ENCODE peak calls at places on chromosomes 6 and 20, in seven cellular contexts. F is cardiac muscle cell, O is AG04450, C is AG04449, R is psoas muscle, G is kidney epithelial cell, Y is A549. I is an unnamed sample.

GRCh38 chr6:31610891-31611425 is 4.1 kb upstream of the AIF1 start:
- DNase-seq in C (no peak), F (no peak), O (no peak), G (no peak), Y (no peak), R (no peak), I (no peak)

GRCh38 chr6:32968770-32969684 is 633 bp downstream of the BRD2 start:
- DNase-seq in G (no peak), R (peak; percentile 92), O (peak; percentile 59), C (no peak), F (peak; percentile 91), Y (peak; percentile 85), I (no peak)

GRCh38 chr6:150302801-150303138 is 66.0 kb upstream of the IYD start:
- DNase-seq in G (no peak), Y (no peak), F (no peak), R (no peak), O (no peak), C (no peak), I (no peak)

GRCh38 chr6:14066782-14067406 is 50.7 kb upstream of the CD83 start:
- DNase-seq in G (no peak), C (peak; percentile 45), Y (peak; percentile 65), F (peak; percentile 85), O (peak; percentile 55), R (no peak), I (no peak)

GRCh38 chr6:17396256-17396655 is 2.9 kb downstream of the CAP2 start:
- DNase-seq in Y (no peak), F (no peak), O (no peak), R (no peak), C (no peak), G (no peak), I (no peak)

GRCh38 chr20:63096681-63097335 is 90.0 kb upstream of the BHLHE23 start:
- DNase-seq in Y (no peak), F (no peak), R (peak; percentile 29), G (no peak), C (no peak), O (no peak), I (no peak)

GRCh38 chr6:137868721-137869631 is 1.9 kb downstream of the TNFAIP3 start:
- DNase-seq in C (no peak), G (no peak), F (no peak), Y (no peak), O (no peak), R (no peak), I (no peak)

GRCh38 chr6:19478992-19479391 is 358.2 kb upstream of the ID4 start:
- DNase-seq in C (no peak), Y (no peak), R (no peak), G (no peak), O (no peak), F (peak; percentile 18), I (no peak)

GRCh38 chr20:43941476-43942212 is 27.0 kb downstream of the TOX2 start:
- DNase-seq in G (no peak), F (peak; percentile 82), Y (peak; percentile 82), C (no peak), O (no peak), R (no peak), I (no peak)

GRCh38 chr20:25750220-25750764 is 53.6 kb upstream of the ZNF337 start:
- DNase-seq in R (no peak), O (no peak), G (no peak), F (no peak), C (no peak), Y (no peak), I (no peak)

GRCh38 chr6:165573671-165574070 is 89.4 kb downstream of the PDE10A start:
- DNase-seq in O (no peak), R (peak; percentile 47), Y (peak; percentile 84), C (no peak), G (no peak), F (peak; percentile 97), I (no peak)

GRCh38 chr6:14121936-14122344 is 4.4 kb downstream of the CD83 start:
- DNase-seq in G (no peak), R (no peak), O (no peak), F (no peak), C (no peak), Y (no peak), I (no peak)

GRCh38 chr20:36121981-36122930 is 32.3 kb upstream of the EPB41L1 start:
- DNase-seq in Y (no peak), F (no peak), C (no peak), R (no peak), G (no peak), O (no peak), I (no peak)

GRCh38 chr6:148611213-148611612 is 135.6 kb upstream of the UST start:
- DNase-seq in C (peak; percentile 17), Y (no peak), G (no peak), R (peak; percentile 83), F (peak; percentile 83), O (no peak), I (no peak)

GRCh38 chr20:63835031-63835858 is 4.2 kb upstream of the ZBTB46 start:
- DNase-seq in G (peak; percentile 95), Y (peak; percentile 93), O (peak; percentile 96), R (peak; percentile 91), F (peak; percentile 99), C (peak; percentile 87), I (peak; percentile 49)

GRCh38 chr20:5932796-5933195 is 17.5 kb downstream of the TRMT6 start:
- DNase-seq in Y (no peak), O (no peak), R (no peak), G (no peak), C (no peak), F (no peak), I (no peak)

GRCh38 chr20:5931411-5931810 is 18.9 kb downstream of the TRMT6 start:
- DNase-seq in G (no peak), Y (no peak), R (no peak), C (no peak), F (no peak), O (no peak), I (no peak)

GRCh38 chr20:5935384-5935783 is 14.9 kb downstream of the TRMT6 start:
- DNase-seq in R (no peak), G (no peak), O (no peak), C (no peak), Y (no peak), F (no peak), I (no peak)

GRCh38 chr20:5938456-5939029 is 11.8 kb downstream of the TRMT6 start:
- DNase-seq in O (no peak), R (no peak), Y (no peak), F (no peak), G (no peak), C (no peak), I (no peak)

DNA sequence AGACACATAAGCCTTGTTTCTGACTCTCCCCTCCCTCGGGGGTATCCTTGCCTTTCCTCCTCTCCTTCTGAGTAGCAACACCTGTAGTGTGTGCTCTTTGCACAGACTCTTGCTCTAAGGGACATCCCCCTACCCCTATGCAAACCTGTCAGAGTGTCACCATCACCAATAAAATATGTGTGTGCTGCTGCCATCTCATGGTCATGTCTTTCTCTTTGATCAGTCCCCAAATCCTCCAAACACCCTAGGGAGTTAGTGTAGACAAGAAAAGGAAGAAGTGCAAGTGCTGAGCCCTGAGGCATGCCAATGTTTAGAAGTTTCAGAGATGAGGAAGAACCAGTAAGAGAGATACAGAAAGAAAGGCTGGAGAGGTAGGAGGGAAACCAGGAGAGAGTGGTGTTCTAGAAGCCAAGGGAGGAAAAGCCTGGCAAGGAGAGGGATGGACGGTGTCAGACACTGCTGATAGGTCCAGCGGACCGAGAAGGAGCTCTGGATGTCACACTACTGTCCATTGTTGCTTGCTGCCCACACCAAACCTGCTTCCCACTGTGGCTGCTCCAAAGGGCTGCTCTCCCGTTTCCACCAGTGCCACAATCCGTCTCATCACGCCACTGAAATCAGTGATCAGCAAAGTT is 16.4 kb downstream of the TRMT6 start:
- DNase-seq in Y (peak; percentile 48), R (no peak), F (peak; percentile 18), G (no peak), O (no peak), C (no peak), I (no peak)
- TF ChIP-seq CTCF in Y (peak; percentile 72), R (peak; percentile 38), F (no peak), G (peak; percentile 8), O (no peak), C (no peak), I (peak; percentile 63)

DNA sequence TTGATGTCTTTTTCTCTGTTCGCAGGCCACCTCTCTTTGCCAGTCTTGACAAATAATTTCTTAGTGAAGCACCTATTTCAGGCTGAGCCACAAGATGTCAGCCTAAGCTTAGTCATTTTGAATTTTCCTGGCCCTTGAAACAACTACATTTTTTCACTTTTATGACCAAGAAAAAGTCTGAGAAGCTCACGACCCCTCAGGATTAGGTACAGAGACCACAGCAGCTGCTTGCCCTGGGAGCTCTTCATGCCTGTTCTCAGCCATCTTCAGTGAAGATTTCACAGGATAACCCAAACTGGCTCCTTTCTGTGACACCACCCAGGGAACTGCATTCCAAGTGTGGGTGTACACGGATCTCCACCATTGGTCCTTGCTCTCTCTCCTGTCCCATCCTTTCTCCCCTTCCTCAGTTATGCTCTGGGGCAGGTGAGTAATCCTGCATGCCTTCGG is 38.4 kb upstream of the SPTLC3 start:
- DNase-seq in O (peak; percentile 16), Y (peak; percentile 63), R (no peak), G (no peak), C (no peak), F (peak; percentile 65), I (no peak)
- TF ChIP-seq CTCF in O (peak; percentile 72), Y (peak; percentile 94), R (peak; percentile 38), G (peak; percentile 57), C (peak; percentile 54), F (peak; percentile 54), I (peak; percentile 76)

GRCh38 chr20:55616367-55616766 is 389.0 kb downstream of the CBLN4 start:
- DNase-seq in Y (no peak), G (no peak), C (no peak), F (no peak), O (no peak), R (no peak), I (no peak)
- TF ChIP-seq CTCF in Y (no peak), G (no peak), C (no peak), F (no peak), O (no peak), R (no peak), I (no peak)

GRCh38 chr20:10094566-10095173 is 59.9 kb downstream of the ANKEF1 start:
- DNase-seq in C (no peak), F (no peak), O (no peak), R (no peak), G (no peak), Y (peak; percentile 32), I (no peak)
- TF ChIP-seq CTCF in C (no peak), F (peak; percentile 43), O (no peak), R (no peak), G (no peak), Y (peak; percentile 49), I (peak; percentile 29)

GRCh38 chr6:27126046-27126814 is 121.3 kb upstream of the PRSS16 start:
- DNase-seq in R (no peak), C (no peak), G (no peak), O (no peak), Y (no peak), F (no peak), I (no peak)
- TF ChIP-seq CTCF in R (no peak), C (no peak), G (no peak), O (no peak), Y (no peak), F (no peak), I (no peak)

GRCh38 chr6:4210619-4211419 is 75.4 kb upstream of the ECI2 start:
- DNase-seq in F (peak; percentile 73), Y (peak; percentile 50), C (no peak), R (peak; percentile 66), O (peak; percentile 42), G (peak; percentile 12), I (peak; percentile 20)
- TF ChIP-seq CTCF in F (peak; percentile 78), Y (peak; percentile 37), C (peak; percentile 74), R (peak; percentile 60), O (peak; percentile 87), G (peak; percentile 75), I (peak; percentile 77)

GRCh38 chr6:12075067-12075563 is 63.0 kb downstream of the HIVEP1 start:
- DNase-seq in O (no peak), G (no peak), Y (no peak), R (no peak), F (peak; percentile 31), C (no peak), I (peak; percentile 4)
- TF ChIP-seq CTCF in O (peak; percentile 58), G (peak; percentile 37), Y (peak; percentile 37), R (peak; percentile 23), F (peak; percentile 47), C (peak; percentile 19), I (peak; percentile 59)